ENCODE peak calls at places on chromosomes 11 and 22, in ten cellular contexts. Z, G, S, C, K, R, M, Q, N and E are unnamed samples.

GRCh38 chr11:65743928-65744698 is 23.5 kb upstream of the RNASEH2C start:
- DNase-seq in Z (no peak), G (peak; percentile 62), S (peak; percentile 72), C (no peak), K (no peak), R (no peak), M (no peak), Q (peak; percentile 62), N (no peak), E (peak; percentile 89)

GRCh38 chr22:49968313-49968830 is 7.8 kb downstream of the PIM3 start:
- DNase-seq in Z (no peak), G (no peak), S (no peak), C (no peak), K (peak; percentile 55), R (peak; percentile 40), M (peak; percentile 24), Q (no peak), N (peak; percentile 15), E (no peak)

GRCh38 chr11:118058311-118059230 is 18.3 kb upstream of the TMPRSS4 start:
- DNase-seq in Z (no peak), G (peak; percentile 5), S (no peak), C (no peak), K (peak; percentile 50), R (no peak), M (no peak), Q (no peak), N (no peak), E (no peak)

GRCh38 chr22:35330258-35330861 is 30.7 kb downstream of the TOM1 start:
- DNase-seq in Z (peak; percentile 86), G (peak; percentile 80), S (no peak), C (peak; percentile 44), K (no peak), R (peak; percentile 79), M (peak; percentile 89), Q (no peak), N (peak; percentile 79), E (peak; percentile 95)

GRCh38 chr11:70394211-70394950 is 3.9 kb upstream of the CTTN start:
- DNase-seq in Z (no peak), G (no peak), S (no peak), C (no peak), K (no peak), R (no peak), M (no peak), Q (no peak), N (no peak), E (no peak)

GRCh38 chr11:69983571-69983877 is 94.6 kb upstream of the ANO1 start:
- DNase-seq in Z (no peak), G (no peak), S (no peak), C (no peak), K (no peak), R (no peak), M (no peak), Q (no peak), N (no peak), E (no peak)

GRCh38 chr11:4496555-4497248 is 14.3 kb downstream of the OR52K1 start:
- DNase-seq in Z (no peak), G (no peak), S (no peak), C (peak; percentile 15), K (no peak), R (no peak), M (no peak), Q (no peak), N (no peak), E (no peak)

GRCh38 chr22:44279059-44279340 is 33.8 kb downstream of the SHISAL1 start:
- DNase-seq in Z (no peak), G (no peak), S (no peak), C (no peak), K (no peak), R (no peak), M (no peak), Q (no peak), N (no peak), E (no peak)

GRCh38 chr22:38944653-38945052 is 12.8 kb upstream of the APOBEC3A start:
- DNase-seq in Z (no peak), G (peak; percentile 5), S (no peak), C (no peak), K (no peak), R (no peak), M (no peak), Q (no peak), N (no peak), E (no peak)

GRCh38 chr11:95503047-95503446 is 272.0 kb upstream of the SESN3 start:
- DNase-seq in Z (peak; percentile 10), G (no peak), S (no peak), C (no peak), K (no peak), R (peak; percentile 39), M (no peak), Q (no peak), N (no peak), E (peak; percentile 34)

GRCh38 chr11:16805942-16806341 is 67.5 kb downstream of the C11orf58 start:
- DNase-seq in Z (peak; percentile 24), G (no peak), S (no peak), C (no peak), K (no peak), R (no peak), M (no peak), Q (no peak), N (no peak), E (no peak)

GRCh38 chr11:124800226-124800929 is at the start of gene MSANTD2:
- DNase-seq in Z (peak; percentile 79), G (peak; percentile 83), S (peak; percentile 77), C (peak; percentile 78), K (peak; percentile 62), R (peak; percentile 86), M (peak; percentile 81), Q (peak; percentile 42), N (peak; percentile 77), E (peak; percentile 94)

GRCh38 chr22:30280495-30280894 is 8.8 kb downstream of the CASTOR1 start:
- DNase-seq in Z (peak; percentile 77), G (no peak), S (no peak), C (no peak), K (no peak), R (no peak), M (no peak), Q (no peak), N (no peak), E (no peak)

GRCh38 chr11:61429346-61429690 is 457 bp downstream of the CPSF7 start:
- DNase-seq in Z (peak; percentile 44), G (peak; percentile 63), S (no peak), C (peak; percentile 59), K (no peak), R (peak; percentile 72), M (peak; percentile 58), Q (peak; percentile 15), N (peak; percentile 74), E (no peak)
- TF ChIP-seq POLR2A in Z (no peak), G (no peak), S (no peak), C (no peak), K (no peak), R (no peak), M (no peak), Q (no peak), N (no peak), E (no peak)

GRCh38 chr22:27752771-27753170 is 48.8 kb downstream of the MN1 start:
- DNase-seq in Z (no peak), G (no peak), S (no peak), C (no peak), K (no peak), R (peak; percentile 60), M (peak; percentile 47), Q (no peak), N (no peak), E (no peak)
- H3K4me1 ChIP-seq in Z (peaks cover 21% of the 10 kb centered on the region), G (peaks cover 6% of the 10 kb centered on the region), S (no peaks in the 10 kb centered on the region), C (no peaks in the 10 kb centered on the region), K (no peaks in the 10 kb centered on the region), R (peaks cover 15% of the 10 kb centered on the region), M (peaks cover 23% of the 10 kb centered on the region), Q (peaks cover 9% of the 10 kb centered on the region), N (no peaks in the 10 kb centered on the region), E (peaks cover 98% of the 10 kb centered on the region)

GRCh38 chr11:57663975-57664374 is 3.9 kb upstream of the ZDHHC5 start:
- DNase-seq in Z (no peak), G (no peak), S (no peak), C (no peak), K (no peak), R (no peak), M (no peak), Q (no peak), N (no peak), E (no peak)

GRCh38 chr11:57662893-57663292 is 5.0 kb upstream of the ZDHHC5 start:
- DNase-seq in Z (no peak), G (no peak), S (no peak), C (no peak), K (no peak), R (no peak), M (no peak), Q (no peak), N (no peak), E (no peak)

GRCh38 chr11:57667715-57668466 is at the start of gene ZDHHC5:
- DNase-seq in Z (peak; percentile 100), G (peak; percentile 99), S (peak; percentile 99), C (peak; percentile 100), K (peak; percentile 99), R (peak; percentile 99), M (peak; percentile 99), Q (peak; percentile 99), N (peak; percentile 99), E (peak; percentile 100)

GRCh38 chr11:57667065-57667714 is 724 bp upstream of the ZDHHC5 start:
- DNase-seq in Z (peak; percentile 99), G (peak; percentile 96), S (peak; percentile 95), C (peak; percentile 99), K (peak; percentile 95), R (peak; percentile 92), M (peak; percentile 94), Q (peak; percentile 98), N (peak; percentile 98), E (peak; percentile 99)

GRCh38 chr11:57668467-57668890 is 565 bp downstream of the ZDHHC5 start:
- DNase-seq in Z (no peak), G (peak; percentile 40), S (no peak), C (no peak), K (no peak), R (no peak), M (no peak), Q (no peak), N (peak; percentile 42), E (no peak)
- TF ChIP-seq POLR2A in Z (no peak), G (no peak), S (no peak), C (no peak), K (no peak), R (no peak), M (no peak), Q (no peak), N (no peak), E (no peak)

GRCh38 chr11:12226093-12226492 is 115.7 kb downstream of the MICAL2 start:
- DNase-seq in Z (no peak), G (no peak), S (no peak), C (no peak), K (no peak), R (no peak), M (no peak), Q (no peak), N (no peak), E (no peak)

GRCh38 chr11:12225046-12225739 is 114.8 kb downstream of the MICAL2 start:
- DNase-seq in Z (no peak), G (no peak), S (no peak), C (no peak), K (no peak), R (no peak), M (no peak), Q (no peak), N (no peak), E (no peak)

GRCh38 chr11:12223771-12224536 is 113.6 kb downstream of the MICAL2 start:
- DNase-seq in Z (peak; percentile 27), G (peak; percentile 60), S (no peak), C (no peak), K (no peak), R (no peak), M (no peak), Q (no peak), N (no peak), E (no peak)

GRCh38 chr11:12222099-12222751 is 111.8 kb downstream of the MICAL2 start:
- DNase-seq in Z (no peak), G (peak; percentile 69), S (no peak), C (no peak), K (no peak), R (peak; percentile 75), M (peak; percentile 61), Q (no peak), N (no peak), E (no peak)

GRCh38 chr11:12224537-12224893 is 114.1 kb downstream of the MICAL2 start:
- DNase-seq in Z (peak; percentile 94), G (peak; percentile 76), S (peak; percentile 38), C (peak; percentile 53), K (no peak), R (peak; percentile 32), M (peak; percentile 51), Q (no peak), N (peak; percentile 85), E (peak; percentile 95)
- H3K4me1 ChIP-seq in Z (peaks cover 18% of the 10 kb centered on the region), G (peaks cover 47% of the 10 kb centered on the region), S (peaks cover 19% of the 10 kb centered on the region), C (peaks cover 9% of the 10 kb centered on the region), K (peaks cover 13% of the 10 kb centered on the region), R (peaks cover 16% of the 10 kb centered on the region), M (peaks cover 3% of the 10 kb centered on the region), Q (no peaks in the 10 kb centered on the region), N (peaks cover 5% of the 10 kb centered on the region), E (peaks cover 52% of the 10 kb centered on the region)